ENCODE peak calls at places on chromosome 19, in seven cellular contexts. One of them, this sample, is unnamed.

GRCh38 chr19:48290341-48290922 is 20.6 kb downstream of the ZNF114 start:
- DNase-seq in effector CD4-positive, alpha-beta T cell: no peak
- DNase-seq in activated CD4-positive, CD25-positive, alpha-beta regulatory T cell: no peak
- DNase-seq in stimulated activated CD8-positive, alpha-beta memory T cell treated with anti-CD3 and anti-CD28 coated beads, Interleukin-15, amount 100 ng/mL, for 24 hours: no peak
- DNase-seq in tibial nerve: no peak
- DNase-seq in EL: peak
- DNase-seq in omental fat pad: no peak
- DNase-seq in this sample: no peak

GRCh38 chr19:19214892-19215291 is 3.1 kb downstream of the NCAN start:
- DNase-seq in tibial nerve: no peak
- DNase-seq in EL: peak
- DNase-seq in stimulated activated CD8-positive, alpha-beta memory T cell treated with anti-CD3 and anti-CD28 coated beads, Interleukin-15, amount 100 ng/mL, for 24 hours: no peak
- DNase-seq in activated CD4-positive, CD25-positive, alpha-beta regulatory T cell: no peak
- DNase-seq in omental fat pad: no peak
- DNase-seq in effector CD4-positive, alpha-beta T cell: no peak
- DNase-seq in this sample: no peak

GRCh38 chr19:11506101-11506555 is 489 bp upstream of the ZNF653 start:
- DNase-seq in tibial nerve: no peak
- DNase-seq in EL: no peak
- DNase-seq in stimulated activated CD8-positive, alpha-beta memory T cell treated with anti-CD3 and anti-CD28 coated beads, Interleukin-15, amount 100 ng/mL, for 24 hours: no peak
- DNase-seq in effector CD4-positive, alpha-beta T cell: no peak
- DNase-seq in omental fat pad: no peak
- DNase-seq in activated CD4-positive, CD25-positive, alpha-beta regulatory T cell: no peak
- DNase-seq in this sample: no peak

GRCh38 chr19:46976845-46977320 is 42.8 kb upstream of the NPAS1 start:
- DNase-seq in stimulated activated CD8-positive, alpha-beta memory T cell treated with anti-CD3 and anti-CD28 coated beads, Interleukin-15, amount 100 ng/mL, for 24 hours: no peak
- DNase-seq in activated CD4-positive, CD25-positive, alpha-beta regulatory T cell: no peak
- DNase-seq in effector CD4-positive, alpha-beta T cell: no peak
- DNase-seq in EL: peak
- DNase-seq in omental fat pad: no peak
- DNase-seq in tibial nerve: no peak
- DNase-seq in this sample: peak

GRCh38 chr19:2865334-2866221 is 1.6 kb upstream of the ZNF556 start:
- DNase-seq in activated CD4-positive, CD25-positive, alpha-beta regulatory T cell: no peak
- DNase-seq in tibial nerve: no peak
- DNase-seq in effector CD4-positive, alpha-beta T cell: no peak
- DNase-seq in EL: no peak
- DNase-seq in omental fat pad: no peak
- DNase-seq in stimulated activated CD8-positive, alpha-beta memory T cell treated with anti-CD3 and anti-CD28 coated beads, Interleukin-15, amount 100 ng/mL, for 24 hours: no peak
- DNase-seq in this sample: no peak

GRCh38 chr19:5913739-5914357 is at the start of gene CAPS:
- DNase-seq in tibial nerve: peak
- DNase-seq in omental fat pad: no peak
- DNase-seq in stimulated activated CD8-positive, alpha-beta memory T cell treated with anti-CD3 and anti-CD28 coated beads, Interleukin-15, amount 100 ng/mL, for 24 hours: no peak
- DNase-seq in activated CD4-positive, CD25-positive, alpha-beta regulatory T cell: no peak
- DNase-seq in EL: peak
- DNase-seq in effector CD4-positive, alpha-beta T cell: no peak
- DNase-seq in this sample: no peak

GRCh38 chr19:29526730-29527499 is 1.1 kb downstream of the VSTM2B start:
- DNase-seq in EL: no peak
- DNase-seq in effector CD4-positive, alpha-beta T cell: no peak
- DNase-seq in omental fat pad: no peak
- DNase-seq in activated CD4-positive, CD25-positive, alpha-beta regulatory T cell: no peak
- DNase-seq in stimulated activated CD8-positive, alpha-beta memory T cell treated with anti-CD3 and anti-CD28 coated beads, Interleukin-15, amount 100 ng/mL, for 24 hours: no peak
- DNase-seq in tibial nerve: no peak
- DNase-seq in this sample: no peak

GRCh38 chr19:33293255-33294057 is 8.9 kb downstream of the CEBPA start:
- DNase-seq in omental fat pad: no peak
- DNase-seq in tibial nerve: no peak
- DNase-seq in stimulated activated CD8-positive, alpha-beta memory T cell treated with anti-CD3 and anti-CD28 coated beads, Interleukin-15, amount 100 ng/mL, for 24 hours: no peak
- DNase-seq in effector CD4-positive, alpha-beta T cell: no peak
- DNase-seq in activated CD4-positive, CD25-positive, alpha-beta regulatory T cell: no peak
- DNase-seq in EL: peak
- DNase-seq in this sample: no peak

GRCh38 chr19:17855333-17856152 is 4.2 kb upstream of the RPL18A start:
- DNase-seq in effector CD4-positive, alpha-beta T cell: peak
- DNase-seq in tibial nerve: peak
- DNase-seq in activated CD4-positive, CD25-positive, alpha-beta regulatory T cell: peak
- DNase-seq in stimulated activated CD8-positive, alpha-beta memory T cell treated with anti-CD3 and anti-CD28 coated beads, Interleukin-15, amount 100 ng/mL, for 24 hours: peak
- DNase-seq in omental fat pad: peak
- DNase-seq in EL: peak
- DNase-seq in this sample: peak

GRCh38 chr19:30278882-30279254 is 93.3 kb upstream of the ZNF536 start:
- DNase-seq in tibial nerve: no peak
- DNase-seq in effector CD4-positive, alpha-beta T cell: no peak
- DNase-seq in EL: no peak
- DNase-seq in stimulated activated CD8-positive, alpha-beta memory T cell treated with anti-CD3 and anti-CD28 coated beads, Interleukin-15, amount 100 ng/mL, for 24 hours: no peak
- DNase-seq in omental fat pad: no peak
- DNase-seq in activated CD4-positive, CD25-positive, alpha-beta regulatory T cell: no peak
- DNase-seq in this sample: no peak

GRCh38 chr19:14090509-14091085 is at the start of gene SAMD1:
- DNase-seq in tibial nerve: peak
- DNase-seq in effector CD4-positive, alpha-beta T cell: peak
- DNase-seq in omental fat pad: peak
- DNase-seq in activated CD4-positive, CD25-positive, alpha-beta regulatory T cell: peak
- DNase-seq in stimulated activated CD8-positive, alpha-beta memory T cell treated with anti-CD3 and anti-CD28 coated beads, Interleukin-15, amount 100 ng/mL, for 24 hours: peak
- DNase-seq in EL: peak
- DNase-seq in this sample: peak

GRCh38 chr19:33826521-33826920 is 29.9 kb downstream of the KCTD15 start:
- DNase-seq in omental fat pad: no peak
- DNase-seq in activated CD4-positive, CD25-positive, alpha-beta regulatory T cell: no peak
- DNase-seq in stimulated activated CD8-positive, alpha-beta memory T cell treated with anti-CD3 and anti-CD28 coated beads, Interleukin-15, amount 100 ng/mL, for 24 hours: no peak
- DNase-seq in tibial nerve: no peak
- DNase-seq in EL: no peak
- DNase-seq in effector CD4-positive, alpha-beta T cell: no peak
- DNase-seq in this sample: no peak

GRCh38 chr19:50268501-50268900 is 60.7 kb downstream of the KCNC3 start:
- DNase-seq in tibial nerve: no peak
- DNase-seq in stimulated activated CD8-positive, alpha-beta memory T cell treated with anti-CD3 and anti-CD28 coated beads, Interleukin-15, amount 100 ng/mL, for 24 hours: no peak
- DNase-seq in EL: no peak
- DNase-seq in omental fat pad: no peak
- DNase-seq in effector CD4-positive, alpha-beta T cell: no peak
- DNase-seq in activated CD4-positive, CD25-positive, alpha-beta regulatory T cell: no peak
- DNase-seq in this sample: no peak

GRCh38 chr19:11448923-11449554 is 13.6 kb downstream of the PRKCSH start:
- DNase-seq in effector CD4-positive, alpha-beta T cell: no peak
- DNase-seq in tibial nerve: no peak
- DNase-seq in stimulated activated CD8-positive, alpha-beta memory T cell treated with anti-CD3 and anti-CD28 coated beads, Interleukin-15, amount 100 ng/mL, for 24 hours: no peak
- DNase-seq in EL: no peak
- DNase-seq in omental fat pad: no peak
- DNase-seq in activated CD4-positive, CD25-positive, alpha-beta regulatory T cell: no peak
- DNase-seq in this sample: no peak

GRCh38 chr19:51333836-51334460 is 8.0 kb downstream of the VSIG10L start:
- DNase-seq in omental fat pad: no peak
- DNase-seq in activated CD4-positive, CD25-positive, alpha-beta regulatory T cell: no peak
- DNase-seq in stimulated activated CD8-positive, alpha-beta memory T cell treated with anti-CD3 and anti-CD28 coated beads, Interleukin-15, amount 100 ng/mL, for 24 hours: no peak
- DNase-seq in tibial nerve: no peak
- DNase-seq in EL: peak
- DNase-seq in effector CD4-positive, alpha-beta T cell: no peak
- DNase-seq in this sample: no peak

GRCh38 chr19:8005534-8006256 is at the start of gene ELAVL1:
- DNase-seq in omental fat pad: peak
- DNase-seq in tibial nerve: peak
- DNase-seq in activated CD4-positive, CD25-positive, alpha-beta regulatory T cell: peak
- DNase-seq in EL: peak
- DNase-seq in effector CD4-positive, alpha-beta T cell: peak
- DNase-seq in stimulated activated CD8-positive, alpha-beta memory T cell treated with anti-CD3 and anti-CD28 coated beads, Interleukin-15, amount 100 ng/mL, for 24 hours: peak
- DNase-seq in this sample: peak

GRCh38 chr19:19488041-19488874 is 27.1 kb downstream of the TSSK6 start:
- DNase-seq in activated CD4-positive, CD25-positive, alpha-beta regulatory T cell: no peak
- DNase-seq in omental fat pad: no peak
- DNase-seq in stimulated activated CD8-positive, alpha-beta memory T cell treated with anti-CD3 and anti-CD28 coated beads, Interleukin-15, amount 100 ng/mL, for 24 hours: no peak
- DNase-seq in tibial nerve: no peak
- DNase-seq in EL: no peak
- DNase-seq in effector CD4-positive, alpha-beta T cell: no peak
- DNase-seq in this sample: no peak

GRCh38 chr19:53892981-53893325 is 11.0 kb downstream of the PRKCG start:
- DNase-seq in tibial nerve: no peak
- DNase-seq in activated CD4-positive, CD25-positive, alpha-beta regulatory T cell: no peak
- DNase-seq in omental fat pad: no peak
- DNase-seq in stimulated activated CD8-positive, alpha-beta memory T cell treated with anti-CD3 and anti-CD28 coated beads, Interleukin-15, amount 100 ng/mL, for 24 hours: no peak
- DNase-seq in EL: no peak
- DNase-seq in effector CD4-positive, alpha-beta T cell: no peak
- DNase-seq in this sample: no peak

GRCh38 chr19:491146-491741 is 5.0 kb upstream of the MADCAM1 start:
- DNase-seq in tibial nerve: no peak
- DNase-seq in omental fat pad: no peak
- DNase-seq in stimulated activated CD8-positive, alpha-beta memory T cell treated with anti-CD3 and anti-CD28 coated beads, Interleukin-15, amount 100 ng/mL, for 24 hours: no peak
- DNase-seq in EL: no peak
- DNase-seq in activated CD4-positive, CD25-positive, alpha-beta regulatory T cell: no peak
- DNase-seq in effector CD4-positive, alpha-beta T cell: no peak
- DNase-seq in this sample: no peak

GRCh38 chr19:45276284-45276687 is 25.2 kb downstream of the MARK4 start:
- DNase-seq in EL: no peak
- DNase-seq in effector CD4-positive, alpha-beta T cell: no peak
- DNase-seq in stimulated activated CD8-positive, alpha-beta memory T cell treated with anti-CD3 and anti-CD28 coated beads, Interleukin-15, amount 100 ng/mL, for 24 hours: no peak
- DNase-seq in tibial nerve: no peak
- DNase-seq in omental fat pad: no peak
- DNase-seq in activated CD4-positive, CD25-positive, alpha-beta regulatory T cell: no peak
- DNase-seq in this sample: no peak

GRCh38 chr19:56316728-56317127 is 2.1 kb upstream of the ZSCAN5A start:
- DNase-seq in EL: no peak
- DNase-seq in omental fat pad: no peak
- DNase-seq in tibial nerve: no peak
- DNase-seq in stimulated activated CD8-positive, alpha-beta memory T cell treated with anti-CD3 and anti-CD28 coated beads, Interleukin-15, amount 100 ng/mL, for 24 hours: no peak
- DNase-seq in activated CD4-positive, CD25-positive, alpha-beta regulatory T cell: no peak
- DNase-seq in effector CD4-positive, alpha-beta T cell: no peak
- DNase-seq in this sample: no peak

GRCh38 chr19:40184273-40184672 is 7.0 kb upstream of the MAP3K10 start:
- DNase-seq in stimulated activated CD8-positive, alpha-beta memory T cell treated with anti-CD3 and anti-CD28 coated beads, Interleukin-15, amount 100 ng/mL, for 24 hours: no peak
- DNase-seq in effector CD4-positive, alpha-beta T cell: no peak
- DNase-seq in omental fat pad: no peak
- DNase-seq in EL: no peak
- DNase-seq in activated CD4-positive, CD25-positive, alpha-beta regulatory T cell: no peak
- DNase-seq in tibial nerve: no peak
- DNase-seq in this sample: no peak

GRCh38 chr19:13138171-13138915 is 11.8 kb downstream of the STX10 start:
- DNase-seq in EL: no peak
- DNase-seq in activated CD4-positive, CD25-positive, alpha-beta regulatory T cell: no peak
- DNase-seq in tibial nerve: no peak
- DNase-seq in effector CD4-positive, alpha-beta T cell: no peak
- DNase-seq in stimulated activated CD8-positive, alpha-beta memory T cell treated with anti-CD3 and anti-CD28 coated beads, Interleukin-15, amount 100 ng/mL, for 24 hours: no peak
- DNase-seq in omental fat pad: no peak
- DNase-seq in this sample: no peak

GRCh38 chr19:41939861-41940442 is 11.7 kb upstream of the ERFL start:
- DNase-seq in EL: peak
- DNase-seq in omental fat pad: no peak
- DNase-seq in stimulated activated CD8-positive, alpha-beta memory T cell treated with anti-CD3 and anti-CD28 coated beads, Interleukin-15, amount 100 ng/mL, for 24 hours: no peak
- DNase-seq in effector CD4-positive, alpha-beta T cell: peak
- DNase-seq in activated CD4-positive, CD25-positive, alpha-beta regulatory T cell: peak
- DNase-seq in tibial nerve: no peak
- DNase-seq in this sample: no peak

GRCh38 chr19:16258440-16258903 is 60.8 kb downstream of the AP1M1 start:
- DNase-seq in tibial nerve: peak
- DNase-seq in EL: no peak
- DNase-seq in omental fat pad: no peak
- DNase-seq in effector CD4-positive, alpha-beta T cell: no peak
- DNase-seq in activated CD4-positive, CD25-positive, alpha-beta regulatory T cell: no peak
- DNase-seq in stimulated activated CD8-positive, alpha-beta memory T cell treated with anti-CD3 and anti-CD28 coated beads, Interleukin-15, amount 100 ng/mL, for 24 hours: no peak
- DNase-seq in this sample: no peak

GRCh38 chr19:3135961-3136683 is at the start of gene GNA15:
- DNase-seq in stimulated activated CD8-positive, alpha-beta memory T cell treated with anti-CD3 and anti-CD28 coated beads, Interleukin-15, amount 100 ng/mL, for 24 hours: no peak
- DNase-seq in omental fat pad: no peak
- DNase-seq in tibial nerve: no peak
- DNase-seq in activated CD4-positive, CD25-positive, alpha-beta regulatory T cell: no peak
- DNase-seq in EL: no peak
- DNase-seq in effector CD4-positive, alpha-beta T cell: peak
- DNase-seq in this sample: no peak

GRCh38 chr19:4795400-4795799 is 3.9 kb downstream of the FEM1A start:
- DNase-seq in effector CD4-positive, alpha-beta T cell: no peak
- DNase-seq in EL: no peak
- DNase-seq in omental fat pad: no peak
- DNase-seq in tibial nerve: no peak
- DNase-seq in stimulated activated CD8-positive, alpha-beta memory T cell treated with anti-CD3 and anti-CD28 coated beads, Interleukin-15, amount 100 ng/mL, for 24 hours: no peak
- DNase-seq in activated CD4-positive, CD25-positive, alpha-beta regulatory T cell: no peak
- DNase-seq in this sample: no peak

GRCh38 chr19:8512115-8512967 is 1.6 kb downstream of the ZNF414 start:
- DNase-seq in stimulated activated CD8-positive, alpha-beta memory T cell treated with anti-CD3 and anti-CD28 coated beads, Interleukin-15, amount 100 ng/mL, for 24 hours: no peak
- DNase-seq in tibial nerve: no peak
- DNase-seq in EL: peak
- DNase-seq in activated CD4-positive, CD25-positive, alpha-beta regulatory T cell: no peak
- DNase-seq in effector CD4-positive, alpha-beta T cell: no peak
- DNase-seq in omental fat pad: no peak
- DNase-seq in this sample: no peak

GRCh38 chr19:8131517-8131916 is 17.9 kb downstream of the FBN3 start:
- DNase-seq in tibial nerve: no peak
- DNase-seq in EL: no peak
- DNase-seq in activated CD4-positive, CD25-positive, alpha-beta regulatory T cell: no peak
- DNase-seq in omental fat pad: no peak
- DNase-seq in effector CD4-positive, alpha-beta T cell: no peak
- DNase-seq in stimulated activated CD8-positive, alpha-beta memory T cell treated with anti-CD3 and anti-CD28 coated beads, Interleukin-15, amount 100 ng/mL, for 24 hours: no peak
- DNase-seq in this sample: no peak

GRCh38 chr19:16022251-16022650 is 54.0 kb upstream of the TPM4 start:
- DNase-seq in activated CD4-positive, CD25-positive, alpha-beta regulatory T cell: no peak
- DNase-seq in stimulated activated CD8-positive, alpha-beta memory T cell treated with anti-CD3 and anti-CD28 coated beads, Interleukin-15, amount 100 ng/mL, for 24 hours: no peak
- DNase-seq in EL: no peak
- DNase-seq in omental fat pad: no peak
- DNase-seq in effector CD4-positive, alpha-beta T cell: no peak
- DNase-seq in tibial nerve: no peak
- DNase-seq in this sample: no peak

GRCh38 chr19:325173-325936 is 19.2 kb downstream of the MIER2 start:
- DNase-seq in tibial nerve: no peak
- DNase-seq in EL: no peak
- DNase-seq in omental fat pad: no peak
- DNase-seq in stimulated activated CD8-positive, alpha-beta memory T cell treated with anti-CD3 and anti-CD28 coated beads, Interleukin-15, amount 100 ng/mL, for 24 hours: no peak
- DNase-seq in effector CD4-positive, alpha-beta T cell: no peak
- DNase-seq in activated CD4-positive, CD25-positive, alpha-beta regulatory T cell: no peak
- DNase-seq in this sample: no peak

GRCh38 chr19:50280983-50281382 is 48.2 kb downstream of the KCNC3 start:
- DNase-seq in tibial nerve: no peak
- DNase-seq in EL: no peak
- DNase-seq in stimulated activated CD8-positive, alpha-beta memory T cell treated with anti-CD3 and anti-CD28 coated beads, Interleukin-15, amount 100 ng/mL, for 24 hours: no peak
- DNase-seq in omental fat pad: no peak
- DNase-seq in activated CD4-positive, CD25-positive, alpha-beta regulatory T cell: no peak
- DNase-seq in effector CD4-positive, alpha-beta T cell: no peak
- DNase-seq in this sample: no peak

GRCh38 chr19:14405758-14406644 is 13.1 kb downstream of the DDX39A start:
- DNase-seq in effector CD4-positive, alpha-beta T cell: peak
- DNase-seq in stimulated activated CD8-positive, alpha-beta memory T cell treated with anti-CD3 and anti-CD28 coated beads, Interleukin-15, amount 100 ng/mL, for 24 hours: peak
- DNase-seq in EL: peak
- DNase-seq in activated CD4-positive, CD25-positive, alpha-beta regulatory T cell: peak
- DNase-seq in omental fat pad: peak
- DNase-seq in tibial nerve: peak
- DNase-seq in this sample: peak

GRCh38 chr19:53982056-53982455 is 9.4 kb upstream of the CACNG6 start:
- DNase-seq in effector CD4-positive, alpha-beta T cell: no peak
- DNase-seq in omental fat pad: no peak
- DNase-seq in activated CD4-positive, CD25-positive, alpha-beta regulatory T cell: no peak
- DNase-seq in tibial nerve: no peak
- DNase-seq in stimulated activated CD8-positive, alpha-beta memory T cell treated with anti-CD3 and anti-CD28 coated beads, Interleukin-15, amount 100 ng/mL, for 24 hours: no peak
- DNase-seq in EL: peak
- DNase-seq in this sample: no peak

GRCh38 chr19:34217952-34218817 is 36.2 kb upstream of the GARRE1 start:
- DNase-seq in activated CD4-positive, CD25-positive, alpha-beta regulatory T cell: peak
- DNase-seq in omental fat pad: no peak
- DNase-seq in tibial nerve: no peak
- DNase-seq in EL: peak
- DNase-seq in stimulated activated CD8-positive, alpha-beta memory T cell treated with anti-CD3 and anti-CD28 coated beads, Interleukin-15, amount 100 ng/mL, for 24 hours: no peak
- DNase-seq in effector CD4-positive, alpha-beta T cell: peak
- DNase-seq in this sample: no peak

GRCh38 chr19:45994456-45994988 is 745 bp upstream of the CCDC61 start:
- DNase-seq in stimulated activated CD8-positive, alpha-beta memory T cell treated with anti-CD3 and anti-CD28 coated beads, Interleukin-15, amount 100 ng/mL, for 24 hours: no peak
- DNase-seq in activated CD4-positive, CD25-positive, alpha-beta regulatory T cell: no peak
- DNase-seq in tibial nerve: no peak
- DNase-seq in EL: no peak
- DNase-seq in effector CD4-positive, alpha-beta T cell: no peak
- DNase-seq in omental fat pad: no peak
- DNase-seq in this sample: no peak

GRCh38 chr19:10921199-10921879 is 7.1 kb downstream of the YIPF2 start:
- DNase-seq in EL: no peak
- DNase-seq in tibial nerve: no peak
- DNase-seq in omental fat pad: no peak
- DNase-seq in activated CD4-positive, CD25-positive, alpha-beta regulatory T cell: no peak
- DNase-seq in effector CD4-positive, alpha-beta T cell: no peak
- DNase-seq in stimulated activated CD8-positive, alpha-beta memory T cell treated with anti-CD3 and anti-CD28 coated beads, Interleukin-15, amount 100 ng/mL, for 24 hours: no peak
- DNase-seq in this sample: no peak

GRCh38 chr19:14073925-14074838 is 1.6 kb downstream of the MISP3 start:
- DNase-seq in effector CD4-positive, alpha-beta T cell: no peak
- DNase-seq in omental fat pad: peak
- DNase-seq in EL: peak
- DNase-seq in stimulated activated CD8-positive, alpha-beta memory T cell treated with anti-CD3 and anti-CD28 coated beads, Interleukin-15, amount 100 ng/mL, for 24 hours: no peak
- DNase-seq in tibial nerve: no peak
- DNase-seq in activated CD4-positive, CD25-positive, alpha-beta regulatory T cell: no peak
- DNase-seq in this sample: no peak

This sample was measured in NK-92 treated with Interleukin-12 subunit alpha and Interleukin-12 subunit beta, amount 100 ng/mL, for 24 hours.